ENCODE peak calls at places on chromosomes 4 and X, in five cellular contexts. D is cardiac fibroblast, A is nucleus accumbens, V is GM20000, W is skeletal muscle cell. Y is an unnamed sample.

GRCh38 chr4:168805341-168805740 is 204.7 kb downstream of the CBR4 start:
- DNase-seq in D (no peak), A (no peak), V (no peak), W (no peak), Y (no peak)

GRCh38 chrX:7159132-7159861 is 11.3 kb upstream of the PUDP start:
- DNase-seq in D (no peak), A (no peak), V (no peak), W (no peak), Y (no peak)

GRCh38 chr4:11424000-11424399 is 4.7 kb downstream of the HS3ST1 start:
- DNase-seq in D (peak), A (no peak), V (peak), W (no peak), Y (peak)

GRCh38 chr4:185599844-185600243 is 64.5 kb upstream of the PDLIM3 start:
- DNase-seq in D (peak), A (no peak), V (no peak), W (no peak), Y (no peak)

GRCh38 chr4:18578307-18578706 is 556.8 kb upstream of the LCORL start:
- DNase-seq in D (no peak), A (no peak), V (no peak), W (no peak), Y (no peak)

GRCh38 chr4:24137963-24138601 is 248.2 kb upstream of the PPARGC1A start:
- DNase-seq in D (no peak), A (no peak), V (no peak), W (no peak), Y (no peak)

GRCh38 chr4:38284294-38285045 is 324.3 kb downstream of the PTTG2 start:
- DNase-seq in D (peak), A (no peak), V (no peak), W (no peak), Y (no peak)

GRCh38 chr4:3257125-3257690 is 8.2 kb downstream of the MSANTD1 start:
- DNase-seq in D (no peak), A (no peak), V (no peak), W (no peak), Y (no peak)

GRCh38 chrX:133776072-133776471 is 209.3 kb downstream of the GPC3 start:
- DNase-seq in D (no peak), A (no peak), V (no peak), W (no peak), Y (peak)

GRCh38 chr4:42653606-42654560 is 3.0 kb downstream of the ATP8A1 start:
- DNase-seq in D (no peak), A (no peak), V (no peak), W (no peak), Y (no peak)

GRCh38 chr4:82984459-82984858 is 26.2 kb downstream of the LIN54 start:
- DNase-seq in D (peak), A (no peak), V (no peak), W (peak), Y (peak)

GRCh38 chrX:113929004-113929403 is 654.9 kb upstream of the HTR2C start:
- DNase-seq in D (peak), A (no peak), V (no peak), W (no peak), Y (peak)

GRCh38 chr4:182928061-182928460 is 10.9 kb upstream of the DCTD start:
- DNase-seq in D (no peak), A (no peak), V (no peak), W (no peak), Y (peak)

GRCh38 chr4:1417522-1418390 is 11.5 kb upstream of the NKX1-1 start:
- DNase-seq in D (no peak), A (no peak), V (no peak), W (no peak), Y (no peak)

GRCh38 chrX:57516491-57516890 is 75.3 kb upstream of the ZXDB start:
- DNase-seq in D (no peak), A (no peak), V (no peak), W (no peak), Y (no peak)

GRCh38 chr4:164926301-164926700 is 49.3 kb downstream of the APELA start:
- DNase-seq in D (no peak), A (no peak), V (no peak), W (no peak), Y (no peak)

GRCh38 chr4:74330295-74330750 is 22.1 kb downstream of the EPGN start:
- DNase-seq in D (peak), A (no peak), V (no peak), W (no peak), Y (no peak)

GRCh38 chr4:6475492-6476020 is 3.1 kb upstream of the PPP2R2C start:
- DNase-seq in D (no peak), A (no peak), V (no peak), W (no peak), Y (no peak)

GRCh38 chr4:69781458-69782418 is 21.3 kb upstream of the SULT1B1 start:
- DNase-seq in D (no peak), A (no peak), V (no peak), W (no peak), Y (no peak)

GRCh38 chr4:183554878-183555585 is 50.2 kb downstream of the ING2 start:
- DNase-seq in D (no peak), A (no peak), V (no peak), W (no peak), Y (no peak)

GRCh38 chr4:177419416-177419815 is 22.8 kb downstream of the AGA start:
- DNase-seq in D (no peak), A (no peak), V (no peak), W (no peak), Y (no peak)

GRCh38 chr4:168540865-168541607 is 44.2 kb downstream of the PALLD start:
- DNase-seq in D (peak), A (no peak), V (no peak), W (no peak), Y (no peak)

GRCh38 chr4:29390921-29391320 is 1329.2 kb upstream of the PCDH7 start:
- DNase-seq in D (no peak), A (no peak), V (no peak), W (no peak), Y (no peak)

GRCh38 chr4:92599044-92599443 is 295.3 kb downstream of the GRID2 start:
- DNase-seq in D (peak), A (no peak), V (no peak), W (no peak), Y (no peak)

GRCh38 chrX:65035451-65035779 is 59.2 kb upstream of the ZC4H2 start:
- DNase-seq in D (peak), A (peak), V (no peak), W (no peak), Y (peak)

GRCh38 chr4:186931519-186931918 is 207.9 kb upstream of the FAT1 start:
- DNase-seq in D (no peak), A (no peak), V (no peak), W (no peak), Y (no peak)